ENCODE peak calls at places on chromosomes 1 and 21, in six cellular contexts. P is foreskin fibroblast, S is EL, G is RCC 7860, Y is heart right ventricle, C is WTC11. E is an unnamed sample.

GRCh38 chr21:42218836-42219605 is at the start of gene ABCG1:
- DNase-seq in P (no peak), S (no peak), G (no peak), Y (no peak), C (peak; percentile 78), E (peak; percentile 54)

GRCh38 chr1:48526045-48526714 is 54.2 kb upstream of the SPATA6 start:
- DNase-seq in P (peak; percentile 18), S (no peak), G (no peak), Y (no peak), C (no peak), E (no peak)

GRCh38 chr1:183987593-183988318 is 49.8 kb downstream of the COLGALT2 start:
- DNase-seq in P (no peak), S (peak; percentile 10), G (no peak), Y (no peak), C (no peak), E (no peak)

GRCh38 chr1:143691400-143691891 is 280.3 kb downstream of the FAM72C start:
- DNase-seq in P (peak; percentile 8), S (peak; percentile 69), G (peak; percentile 35), Y (no peak), C (no peak), E (no peak)

GRCh38 chr1:106680922-106681321 is 375.6 kb upstream of the PRMT6 start:
- DNase-seq in P (no peak), S (no peak), G (no peak), Y (no peak), C (no peak), E (no peak)

GRCh38 chr1:237033061-237033460 is 8.9 kb upstream of the RYR2 start:
- DNase-seq in P (no peak), S (no peak), G (no peak), Y (no peak), C (no peak), E (no peak)

GRCh38 chr1:190168893-190169292 is 308.8 kb downstream of the BRINP3 start:
- DNase-seq in P (no peak), S (no peak), G (no peak), Y (no peak), C (no peak), E (no peak)

GRCh38 chr1:173852105-173852504 is 15.7 kb downstream of the GAS5 start:
- DNase-seq in P (no peak), S (no peak), G (no peak), Y (no peak), C (no peak), E (no peak)

GRCh38 chr1:108897865-108898720 is 21.3 kb downstream of the GPSM2 start:
- DNase-seq in P (no peak), S (peak; percentile 62), G (peak; percentile 45), Y (peak; percentile 42), C (no peak), E (no peak)

GRCh38 chr1:5813480-5813879 is 178.7 kb downstream of the NPHP4 start:
- DNase-seq in P (no peak), S (no peak), G (no peak), Y (no peak), C (no peak), E (no peak)

GRCh38 chr1:48109390-48110009 is 112.3 kb upstream of the TRABD2B start:
- DNase-seq in P (peak; percentile 26), S (peak; percentile 31), G (peak; percentile 56), Y (peak; percentile 34), C (no peak), E (no peak)

GRCh38 chr1:170929835-170930554 is 5.3 kb upstream of the MROH9 start:
- DNase-seq in P (peak; percentile 56), S (peak; percentile 82), G (peak; percentile 35), Y (peak; percentile 6), C (no peak), E (no peak)

GRCh38 chr1:83571536-83571935 is 427.4 kb downstream of the TTLL7 start:
- DNase-seq in P (peak; percentile 5), S (no peak), G (no peak), Y (no peak), C (no peak), E (no peak)

GRCh38 chr1:214337536-214337935 is 56.6 kb downstream of the SMYD2 start:
- DNase-seq in P (no peak), S (no peak), G (no peak), Y (no peak), C (no peak), E (no peak)

GRCh38 chr1:169739980-169740379 is 6.1 kb upstream of the SELE start:
- DNase-seq in P (no peak), S (no peak), G (no peak), Y (peak; percentile 25), C (no peak), E (no peak)

GRCh38 chr1:3145489-3146325 is 76.7 kb downstream of the PRDM16 start:
- DNase-seq in P (no peak), S (no peak), G (no peak), Y (no peak), C (no peak), E (no peak)

GRCh38 chr21:34693192-34693810 is 24.5 kb downstream of the CLIC6 start:
- DNase-seq in P (peak; percentile 44), S (peak; percentile 72), G (peak; percentile 59), Y (peak; percentile 29), C (peak; percentile 40), E (no peak)

GRCh38 chr1:150160964-150161626 is 11.4 kb downstream of the PLEKHO1 start:
- DNase-seq in P (no peak), S (peak; percentile 23), G (no peak), Y (no peak), C (no peak), E (no peak)

GRCh38 chr1:61842863-61843514 is 100.7 kb downstream of the PATJ start:
- DNase-seq in P (no peak), S (peak; percentile 9), G (no peak), Y (no peak), C (no peak), E (no peak)

GRCh38 chr1:209879539-209879938 is 51.8 kb downstream of the UTP25 start:
- DNase-seq in P (peak; percentile 30), S (no peak), G (peak; percentile 87), Y (no peak), C (no peak), E (no peak)

GRCh38 chr21:33372582-33372981 is 30.6 kb upstream of the IFNGR2 start:
- DNase-seq in P (no peak), S (no peak), G (no peak), Y (no peak), C (no peak), E (no peak)

GRCh38 chr1:89844236-89844807 is 23.5 kb downstream of the LRRC8D start:
- DNase-seq in P (no peak), S (peak; percentile 34), G (no peak), Y (no peak), C (no peak), E (no peak)

GRCh38 chr21:45056917-45057560 is 17.3 kb upstream of the ADARB1 start:
- DNase-seq in P (no peak), S (no peak), G (no peak), Y (no peak), C (no peak), E (no peak)

GRCh38 chr1:24022611-24023359 is 42.7 kb upstream of the SRSF10 start:
- DNase-seq in P (peak; percentile 87), S (peak; percentile 97), G (peak; percentile 87), Y (no peak), C (no peak), E (no peak)

GRCh38 chr1:245113649-245114048 is 41.1 kb upstream of the KIF26B start:
- DNase-seq in P (no peak), S (no peak), G (no peak), Y (no peak), C (no peak), E (no peak)

GRCh38 chr1:35680271-35680670 is 38.4 kb downstream of the C1orf216 start:
- DNase-seq in P (no peak), S (no peak), G (no peak), Y (no peak), C (no peak), E (no peak)

GRCh38 chr1:32969556-32969955 is 4.9 kb upstream of the RNF19B start:
- DNase-seq in P (no peak), S (no peak), G (no peak), Y (no peak), C (no peak), E (no peak)

GRCh38 chr1:67850151-67850551 is 16.9 kb upstream of the GNG12 start:
- DNase-seq in P (peak; percentile 33), S (peak; percentile 62), G (peak; percentile 64), Y (no peak), C (no peak), E (no peak)

GRCh38 chr1:100767176-100767876 is 47.8 kb downstream of the VCAM1 start:
- DNase-seq in P (no peak), S (peak; percentile 47), G (no peak), Y (no peak), C (no peak), E (no peak)

GRCh38 chr21:16330340-16331319 is 600.8 kb downstream of the USP25 start:
- DNase-seq in P (peak; percentile 59), S (peak; percentile 73), G (peak; percentile 59), Y (peak; percentile 65), C (peak; percentile 16), E (no peak)

GRCh38 chr21:46057111-46057709 is 40.7 kb upstream of the COL6A2 start:
- DNase-seq in P (no peak), S (no peak), G (no peak), Y (no peak), C (no peak), E (no peak)

E was measured in left ventricle myocardium inferior.